ENCODE peak calls at places on chromosomes 13 and 19, in eight cellular contexts. K is cardiac fibroblast, G is tibial nerve, S is A549, D is mucosa of descending colon, A is epithelial cell of esophagus, F is heart left ventricle, P is uterus. B is an unnamed sample.

GRCh38 chr19:41691268-41691970 is 3.3 kb upstream of the CEACAM7 start:
- DNase-seq in K (peak; percentile 18), G (no peak), S (peak; percentile 42), D (peak; percentile 19), A (peak; percentile 21), F (no peak), P (no peak), B (no peak)

GRCh38 chr19:9431475-9431874 is 3.9 kb downstream of the ZNF266 start:
- DNase-seq in K (peak; percentile 82), G (no peak), S (no peak), D (peak; percentile 45), A (peak; percentile 53), F (no peak), P (no peak), B (peak; percentile 36)

GRCh38 chr13:84528408-84529055 is 646.3 kb upstream of the SLITRK1 start:
- DNase-seq in K (no peak), G (no peak), S (no peak), D (no peak), A (no peak), F (no peak), P (no peak), B (no peak)

GRCh38 chr13:64278493-64278892 is 2862.8 kb upstream of the PCDH20 start:
- DNase-seq in K (peak; percentile 79), G (no peak), S (no peak), D (no peak), A (peak; percentile 60), F (no peak), P (no peak), B (no peak)

GRCh38 chr13:71378992-71379905 is 487.8 kb downstream of the DACH1 start:
- DNase-seq in K (peak; percentile 61), G (no peak), S (no peak), D (no peak), A (peak; percentile 54), F (no peak), P (no peak), B (no peak)

GRCh38 chr19:13417054-13417453 is 89.2 kb downstream of the CACNA1A start:
- DNase-seq in K (no peak), G (no peak), S (no peak), D (no peak), A (no peak), F (peak; percentile 46), P (no peak), B (peak; percentile 50)

GRCh38 chr13:26568132-26568815 is 10.8 kb downstream of the WASF3 start:
- DNase-seq in K (no peak), G (no peak), S (no peak), D (no peak), A (no peak), F (no peak), P (no peak), B (no peak)

GRCh38 chr19:35495107-35496064 is 5.1 kb upstream of the KRTDAP start:
- DNase-seq in K (peak; percentile 70), G (no peak), S (peak; percentile 81), D (peak; percentile 69), A (peak; percentile 75), F (peak; percentile 73), P (peak; percentile 58), B (peak; percentile 74)

GRCh38 chr13:46679369-46680180 is 117.4 kb downstream of the ESD start:
- DNase-seq in K (peak; percentile 77), G (no peak), S (no peak), D (no peak), A (no peak), F (no peak), P (peak; percentile 37), B (no peak)

GRCh38 chr13:113630296-113630695 is 27.7 kb downstream of the ATP4B start:
- DNase-seq in K (no peak), G (no peak), S (no peak), D (peak; percentile 8), A (no peak), F (peak; percentile 11), P (no peak), B (no peak)

GRCh38 chr19:39599116-39599515 is 3.2 kb upstream of the LGALS13 start:
- DNase-seq in K (peak; percentile 50), G (no peak), S (peak; percentile 26), D (no peak), A (peak; percentile 48), F (no peak), P (no peak), B (peak; percentile 77)

GRCh38 chr19:7098701-7099596 is 29.4 kb downstream of the ZNF557 start:
- DNase-seq in K (peak; percentile 92), G (peak; percentile 84), S (peak; percentile 86), D (peak; percentile 97), A (peak; percentile 89), F (peak; percentile 94), P (peak; percentile 95), B (peak; percentile 94)

GRCh38 chr13:99264053-99264452 is 5.9 kb upstream of the GPR18 start:
- DNase-seq in K (no peak), G (no peak), S (no peak), D (no peak), A (no peak), F (no peak), P (no peak), B (no peak)

GRCh38 chr19:35171730-35172129 is 17.2 kb downstream of the FXYD5 start:
- DNase-seq in K (no peak), G (no peak), S (no peak), D (no peak), A (no peak), F (no peak), P (no peak), B (no peak)

GRCh38 chr19:34662919-34663318 is 14.0 kb downstream of the SCGB2B2 start:
- DNase-seq in K (peak; percentile 22), G (no peak), S (peak; percentile 70), D (no peak), A (peak; percentile 36), F (no peak), P (no peak), B (no peak)

GRCh38 chr13:40812724-40813445 is 23.5 kb downstream of the SLC25A15 start:
- DNase-seq in K (peak; percentile 55), G (no peak), S (peak; percentile 3), D (no peak), A (peak; percentile 62), F (no peak), P (no peak), B (no peak)

GRCh38 chr13:21744149-21744548 is 73.3 kb downstream of the FGF9 start:
- DNase-seq in K (no peak), G (no peak), S (no peak), D (no peak), A (no peak), F (no peak), P (no peak), B (no peak)
- TF ChIP-seq CTCF in K (no peak), G (no peak), S (no peak), D (no peak), A (no peak), F (no peak), P (no peak), B (no peak)

GRCh38 chr19:38482496-38482895 is 49.0 kb downstream of the RYR1 start:
- DNase-seq in K (no peak), G (no peak), S (no peak), D (no peak), A (no peak), F (no peak), P (no peak), B (no peak)

GRCh38 chr19:38475176-38475575 is 41.7 kb downstream of the RYR1 start:
- DNase-seq in K (no peak), G (no peak), S (no peak), D (no peak), A (no peak), F (no peak), P (no peak), B (no peak)

GRCh38 chr19:38473201-38473600 is 39.7 kb downstream of the RYR1 start:
- DNase-seq in K (no peak), G (no peak), S (no peak), D (no peak), A (no peak), F (no peak), P (no peak), B (no peak)

GRCh38 chr19:38483016-38483630 is 49.6 kb downstream of the RYR1 start:
- DNase-seq in K (no peak), G (no peak), S (peak; percentile 39), D (no peak), A (no peak), F (no peak), P (no peak), B (no peak)

GRCh38 chr19:38478273-38478971 is 44.9 kb downstream of the RYR1 start:
- DNase-seq in K (peak; percentile 7), G (no peak), S (peak; percentile 79), D (no peak), A (no peak), F (no peak), P (no peak), B (no peak)
- TF ChIP-seq CTCF in K (peak; percentile 10), G (no peak), S (peak; percentile 65), D (no peak), A (no peak), F (no peak), P (no peak), B (peak; percentile 38)

GRCh38 chr19:20414133-20414532 is 151.4 kb downstream of the ZNF737 start:
- DNase-seq in K (no peak), G (no peak), S (no peak), D (no peak), A (no peak), F (no peak), P (no peak), B (no peak)

DNA sequence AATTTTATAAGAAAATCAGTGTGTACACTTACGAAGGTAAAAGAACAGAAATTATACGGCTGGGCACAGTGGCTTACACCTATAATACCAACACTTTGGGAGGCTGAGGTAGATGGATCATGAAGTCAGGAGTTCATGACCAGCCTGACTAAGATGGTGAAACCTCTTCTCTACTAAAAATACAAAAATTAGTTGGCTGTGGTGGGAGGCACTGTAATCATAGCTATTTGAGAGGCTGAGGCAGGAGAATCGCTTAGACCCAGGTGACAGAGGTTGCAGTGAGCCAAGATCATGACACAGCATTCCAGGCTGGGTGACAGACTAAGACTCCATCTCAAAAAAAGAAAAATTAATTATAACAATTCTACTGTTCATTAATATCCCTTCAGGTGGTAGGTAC is 151.9 kb downstream of the ZNF737 start:
- DNase-seq in K (no peak), G (no peak), S (no peak), D (no peak), A (no peak), F (no peak), P (no peak), B (no peak)
- TF ChIP-seq CTCF in K (no peak), G (no peak), S (no peak), D (no peak), A (no peak), F (no peak), P (no peak), B (no peak)

DNA sequence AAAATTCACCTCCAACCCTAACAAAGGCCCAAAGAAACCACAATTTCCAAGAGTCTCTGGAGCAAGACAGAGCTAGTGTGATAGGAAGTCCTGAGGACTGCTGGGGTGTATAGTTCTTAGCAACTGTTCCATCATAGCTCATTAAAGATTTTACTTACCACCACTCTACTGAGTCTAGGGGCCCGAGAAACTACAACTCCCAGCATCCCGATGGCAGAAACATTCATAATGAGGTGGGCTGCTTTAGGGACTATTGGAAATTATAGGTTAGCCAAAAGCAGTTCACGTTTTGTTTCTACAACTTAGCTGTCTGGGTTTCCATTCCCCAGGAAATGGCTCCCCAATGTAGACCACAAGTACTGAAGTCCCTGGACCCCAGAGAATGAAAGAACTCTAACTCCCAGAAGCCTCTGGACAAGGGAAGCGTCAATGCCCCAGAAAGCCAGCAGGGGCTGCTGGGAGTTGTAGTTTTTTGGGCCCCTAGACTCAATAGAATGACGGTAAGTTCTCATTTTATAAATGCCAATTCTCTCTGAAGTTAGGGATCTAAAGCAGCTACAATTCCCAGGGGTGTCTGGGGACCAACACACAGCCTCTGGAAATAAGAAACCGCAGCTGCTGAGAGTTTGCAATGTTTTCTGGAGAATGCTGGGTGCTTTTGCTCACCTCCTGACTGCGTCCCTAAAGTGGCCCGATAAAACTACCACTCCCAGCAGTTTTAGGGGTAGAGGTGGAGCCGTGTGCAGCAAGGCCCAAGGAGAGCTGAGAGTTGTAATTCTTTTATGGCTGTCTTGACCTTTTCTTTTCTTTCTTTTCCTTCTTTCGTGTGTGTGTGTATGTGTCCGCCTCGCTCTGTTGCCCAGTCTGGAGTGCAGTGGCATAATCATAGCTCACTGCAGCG is 11.1 kb downstream of the FTL start:
- DNase-seq in K (peak; percentile 27), G (no peak), S (no peak), D (no peak), A (no peak), F (no peak), P (no peak), B (no peak)
- TF ChIP-seq CTCF in K (peak; percentile 21), G (no peak), S (no peak), D (no peak), A (no peak), F (no peak), P (no peak), B (no peak)

B was measured in nephron progenitor cell.